ENCODE peak calls at places on chromosomes 16 and 17, in six cellular contexts. W, G, M, U, I and V are unnamed samples.

GRCh38 chr16:62638324-62638911 is 602.2 kb upstream of the CDH8 start:
- ATAC-seq in G (no peak), M (no peak), U (no peak), I (no peak), W (no peak), V (no peak)

GRCh38 chr16:85602402-85602801 is 10.7 kb upstream of the GSE1 start:
- ATAC-seq in I (no peak), M (no peak), G (no peak), U (peak; percentile 29), W (no peak), V (no peak)

GRCh38 chr17:76946111-76946771 is 78.0 kb downstream of the MGAT5B start:
- ATAC-seq in I (no peak), M (no peak), U (no peak), G (no peak), W (no peak), V (no peak)

GRCh38 chr17:1473841-1474240 is 17.8 kb upstream of the CRK start:
- ATAC-seq in I (no peak), G (peak; percentile 53), M (no peak), U (no peak), W (peak; percentile 83), V (peak; percentile 76)

GRCh38 chr17:62067165-62068145 is 2.4 kb upstream of the MED13 start:
- ATAC-seq in M (no peak), I (no peak), G (no peak), W (no peak), U (no peak), V (no peak)

GRCh38 chr17:35660902-35661301 is 70.5 kb upstream of the RASL10B start:
- ATAC-seq in U (peak; percentile 96), M (no peak), W (no peak), I (no peak), G (no peak), V (no peak)

GRCh38 chr16:67767953-67768352 is 38.4 kb downstream of the RANBP10 start:
- ATAC-seq in W (no peak), M (no peak), I (no peak), U (no peak), G (no peak), V (no peak)

GRCh38 chr17:79841369-79842135 is 2.3 kb upstream of the CBX4 start:
- ATAC-seq in M (no peak), I (no peak), G (no peak), U (no peak), W (no peak), V (no peak)

GRCh38 chr17:29379084-29379811 is 10.9 kb upstream of the TAOK1 start:
- ATAC-seq in G (no peak), W (no peak), U (peak; percentile 86), I (no peak), M (no peak), V (no peak)

GRCh38 chr16:74888227-74888862 is 96.6 kb downstream of the WDR59 start:
- ATAC-seq in I (no peak), U (no peak), W (no peak), M (no peak), G (no peak), V (no peak)

GRCh38 chr17:57948555-57949420 is 6.4 kb downstream of the CUEDC1 start:
- ATAC-seq in U (peak; percentile 78), W (peak; percentile 64), I (no peak), G (no peak), M (peak; percentile 20), V (no peak)

GRCh38 chr17:386145-386876 is 33.7 kb upstream of the RPH3AL start:
- ATAC-seq in U (peak; percentile 85), W (peak; percentile 63), M (peak; percentile 91), G (peak; percentile 85), I (peak; percentile 86), V (peak; percentile 81)

GRCh38 chr17:79287743-79288142 is 213.1 kb downstream of the ENGASE start:
- ATAC-seq in W (no peak), M (no peak), U (no peak), G (no peak), I (no peak), V (peak; percentile 24)

GRCh38 chr17:17089796-17090641 is 47.8 kb downstream of the MPRIP start:
- ATAC-seq in M (no peak), W (no peak), U (no peak), G (no peak), I (no peak), V (no peak)

GRCh38 chr16:84933774-84934571 is 77.4 kb downstream of the ZDHHC7 start:
- ATAC-seq in M (peak; percentile 79), W (no peak), G (no peak), I (no peak), U (peak; percentile 93), V (no peak)

GRCh38 chr17:35160354-35161201 is 13.0 kb downstream of the UNC45B start:
- ATAC-seq in W (peak; percentile 65), G (no peak), I (peak; percentile 68), M (peak; percentile 11), U (no peak), V (no peak)

GRCh38 chr16:87356491-87356853 is 27.1 kb downstream of the FBXO31 start:
- ATAC-seq in W (no peak), I (no peak), U (no peak), M (no peak), G (no peak), V (no peak)

GRCh38 chr17:20935740-20936139 is 107.1 kb downstream of the USP22 start:
- ATAC-seq in I (no peak), W (no peak), U (no peak), G (no peak), M (no peak), V (no peak)

GRCh38 chr17:80029235-80029974 is 6.3 kb downstream of the TBC1D16 start:
- ATAC-seq in W (peak; percentile 53), M (peak; percentile 87), G (no peak), U (peak; percentile 87), I (no peak), V (no peak)

GRCh38 chr17:75778861-75779249 is 5.8 kb upstream of the UNK start:
- ATAC-seq in U (peak; percentile 40), G (peak; percentile 1), I (peak; percentile 4), M (peak; percentile 6), W (peak; percentile 0), V (no peak)

GRCh38 chr16:88999457-89000206 is 22.6 kb upstream of the CBFA2T3 start:
- ATAC-seq in U (no peak), I (peak; percentile 23), G (peak; percentile 67), W (peak; percentile 83), M (no peak), V (peak; percentile 76)

GRCh38 chr16:83138512-83138911 is 511.7 kb downstream of the CDH13 start:
- ATAC-seq in I (no peak), U (no peak), W (no peak), M (no peak), G (no peak), V (no peak)

GRCh38 chr17:15952048-15952532 is 7.2 kb downstream of the ADORA2B start:
- ATAC-seq in U (no peak), W (no peak), I (no peak), M (no peak), G (no peak), V (no peak)

GRCh38 chr16:81810894-81811538 is 31.9 kb downstream of the PLCG2 start:
- ATAC-seq in I (peak; percentile 52), U (no peak), W (peak; percentile 33), G (peak; percentile 5), M (no peak), V (peak; percentile 56)